ENCODE peak calls at places on chromosomes 12 and 14, in eight cellular contexts. One of them, this sample, is unnamed. For H3K27me3 and H3K4me1, the result is how much of the 10 kb centered on the place peaks cover.

GRCh38 chr14:31251028-31251958 is 43.7 kb upstream of the HECTD1 start:
- DNase-seq in ovary: no peak
- DNase-seq in fibroblast of lung: no peak
- DNase-seq in psoas muscle: no peak
- DNase-seq in Caco-2: no peak
- DNase-seq in HCT116: no peak
- DNase-seq in GM23248: no peak
- DNase-seq in thoracic aorta: no peak
- DNase-seq in this sample: peak

GRCh38 chr12:126139355-126139754 is 1074.1 kb downstream of the AACS start:
- DNase-seq in ovary: no peak
- DNase-seq in fibroblast of lung: no peak
- DNase-seq in psoas muscle: no peak
- DNase-seq in Caco-2: no peak
- DNase-seq in HCT116: no peak
- DNase-seq in GM23248: no peak
- DNase-seq in thoracic aorta: no peak
- DNase-seq in this sample: no peak

GRCh38 chr14:87241018-87241779 is 751.8 kb downstream of the GALC start:
- DNase-seq in ovary: no peak
- DNase-seq in fibroblast of lung: no peak
- DNase-seq in psoas muscle: no peak
- DNase-seq in Caco-2: no peak
- DNase-seq in HCT116: no peak
- DNase-seq in GM23248: no peak
- DNase-seq in thoracic aorta: no peak
- DNase-seq in this sample: no peak

GRCh38 chr14:74836251-74836957 is 39.5 kb downstream of the PROX2 start:
- DNase-seq in ovary: no peak
- DNase-seq in fibroblast of lung: peak
- DNase-seq in psoas muscle: no peak
- DNase-seq in Caco-2: no peak
- DNase-seq in HCT116: no peak
- DNase-seq in GM23248: peak
- DNase-seq in thoracic aorta: no peak
- DNase-seq in this sample: no peak

GRCh38 chr14:71341160-71341559 is 433.9 kb downstream of the PCNX1 start:
- DNase-seq in ovary: no peak
- DNase-seq in fibroblast of lung: no peak
- DNase-seq in psoas muscle: no peak
- DNase-seq in Caco-2: no peak
- DNase-seq in HCT116: no peak
- DNase-seq in GM23248: no peak
- DNase-seq in thoracic aorta: no peak
- DNase-seq in this sample: no peak

GRCh38 chr14:84458881-84459280 is 1071.1 kb upstream of the FLRT2 start:
- DNase-seq in ovary: no peak
- DNase-seq in fibroblast of lung: no peak
- DNase-seq in psoas muscle: no peak
- DNase-seq in Caco-2: no peak
- DNase-seq in HCT116: no peak
- DNase-seq in GM23248: no peak
- DNase-seq in thoracic aorta: no peak
- DNase-seq in this sample: no peak

GRCh38 chr14:105859717-105860614 is 333.6 kb downstream of the TMEM121 start:
- DNase-seq in ovary: peak
- DNase-seq in fibroblast of lung: no peak
- DNase-seq in psoas muscle: peak
- DNase-seq in Caco-2: peak
- DNase-seq in HCT116: no peak
- DNase-seq in GM23248: no peak
- DNase-seq in thoracic aorta: no peak
- DNase-seq in this sample: peak

GRCh38 chr12:56425188-56425587 is 24.0 kb downstream of the TIMELESS start:
- DNase-seq in ovary: no peak
- DNase-seq in fibroblast of lung: no peak
- DNase-seq in psoas muscle: no peak
- DNase-seq in Caco-2: no peak
- DNase-seq in HCT116: no peak
- DNase-seq in GM23248: no peak
- DNase-seq in thoracic aorta: no peak
- DNase-seq in this sample: no peak

GRCh38 chr14:52150162-52150561 is 81.3 kb upstream of the NID2 start:
- DNase-seq in ovary: no peak
- DNase-seq in fibroblast of lung: no peak
- DNase-seq in psoas muscle: no peak
- DNase-seq in Caco-2: no peak
- DNase-seq in HCT116: no peak
- DNase-seq in GM23248: no peak
- DNase-seq in thoracic aorta: no peak
- DNase-seq in this sample: no peak

GRCh38 chr12:124804011-124804621 is 59.5 kb downstream of the SCARB1 start:
- DNase-seq in ovary: peak
- DNase-seq in fibroblast of lung: peak
- DNase-seq in psoas muscle: peak
- DNase-seq in Caco-2: peak
- DNase-seq in HCT116: peak
- DNase-seq in GM23248: peak
- DNase-seq in thoracic aorta: peak
- DNase-seq in this sample: no peak

GRCh38 chr14:93976477-93977057 is at the start of gene ASB2:
- DNase-seq in ovary: no peak
- DNase-seq in fibroblast of lung: peak
- DNase-seq in psoas muscle: peak
- DNase-seq in Caco-2: no peak
- DNase-seq in HCT116: no peak
- DNase-seq in GM23248: no peak
- DNase-seq in thoracic aorta: no peak
- DNase-seq in this sample: no peak

GRCh38 chr12:76031414-76032042 is at the start of gene PHLDA1:
- DNase-seq in ovary: peak
- DNase-seq in fibroblast of lung: peak
- DNase-seq in psoas muscle: peak
- DNase-seq in Caco-2: peak
- DNase-seq in HCT116: peak
- DNase-seq in GM23248: peak
- DNase-seq in thoracic aorta: peak
- DNase-seq in this sample: peak

GRCh38 chr14:99230271-99231141 is 41.5 kb downstream of the BCL11B start:
- DNase-seq in ovary: no peak
- DNase-seq in fibroblast of lung: no peak
- DNase-seq in psoas muscle: no peak
- DNase-seq in Caco-2: no peak
- DNase-seq in HCT116: no peak
- DNase-seq in GM23248: peak
- DNase-seq in thoracic aorta: no peak
- DNase-seq in this sample: no peak

GRCh38 chr14:34680806-34681479 is 33.5 kb downstream of the CFL2 start:
- DNase-seq in ovary: no peak
- DNase-seq in fibroblast of lung: no peak
- DNase-seq in psoas muscle: no peak
- DNase-seq in Caco-2: no peak
- DNase-seq in HCT116: no peak
- DNase-seq in GM23248: no peak
- DNase-seq in thoracic aorta: no peak
- DNase-seq in this sample: no peak

GRCh38 chr14:100566586-100566985 is 20.6 kb downstream of the BEGAIN start:
- DNase-seq in ovary: no peak
- DNase-seq in fibroblast of lung: no peak
- DNase-seq in psoas muscle: no peak
- DNase-seq in Caco-2: no peak
- DNase-seq in HCT116: no peak
- DNase-seq in GM23248: no peak
- DNase-seq in thoracic aorta: no peak
- DNase-seq in this sample: no peak
- H3K27me3 ChIP-seq in ovary: under half
- H3K27me3 ChIP-seq in fibroblast of lung: under half
- H3K27me3 ChIP-seq in psoas muscle: under half
- H3K27me3 ChIP-seq in Caco-2: under half
- H3K27me3 ChIP-seq in HCT116: under half
- H3K27me3 ChIP-seq in GM23248: under half
- H3K27me3 ChIP-seq in thoracic aorta: under half
- H3K27me3 ChIP-seq in this sample: half or more

GRCh38 chr12:68364893-68365725 is 32.9 kb upstream of the MDM1 start:
- DNase-seq in ovary: peak
- DNase-seq in fibroblast of lung: peak
- DNase-seq in psoas muscle: peak
- DNase-seq in Caco-2: peak
- DNase-seq in HCT116: peak
- DNase-seq in GM23248: peak
- DNase-seq in thoracic aorta: peak
- DNase-seq in this sample: peak

GRCh38 chr12:68358532-68359485 is 26.6 kb upstream of the MDM1 start:
- DNase-seq in ovary: no peak
- DNase-seq in fibroblast of lung: peak
- DNase-seq in psoas muscle: no peak
- DNase-seq in Caco-2: peak
- DNase-seq in HCT116: peak
- DNase-seq in GM23248: peak
- DNase-seq in thoracic aorta: peak
- DNase-seq in this sample: peak

GRCh38 chr12:68367136-68367535 is 35.0 kb upstream of the MDM1 start:
- DNase-seq in ovary: no peak
- DNase-seq in fibroblast of lung: no peak
- DNase-seq in psoas muscle: no peak
- DNase-seq in Caco-2: no peak
- DNase-seq in HCT116: no peak
- DNase-seq in GM23248: no peak
- DNase-seq in thoracic aorta: no peak
- DNase-seq in this sample: no peak

GRCh38 chr12:68359669-68360068 is 27.5 kb upstream of the MDM1 start:
- DNase-seq in ovary: no peak
- DNase-seq in fibroblast of lung: no peak
- DNase-seq in psoas muscle: no peak
- DNase-seq in Caco-2: no peak
- DNase-seq in HCT116: no peak
- DNase-seq in GM23248: peak
- DNase-seq in thoracic aorta: no peak
- DNase-seq in this sample: no peak

GRCh38 chr12:68361953-68362352 is 29.8 kb upstream of the MDM1 start:
- DNase-seq in ovary: no peak
- DNase-seq in fibroblast of lung: no peak
- DNase-seq in psoas muscle: no peak
- DNase-seq in Caco-2: no peak
- DNase-seq in HCT116: no peak
- DNase-seq in GM23248: no peak
- DNase-seq in thoracic aorta: no peak
- DNase-seq in this sample: no peak
- H3K4me1 ChIP-seq in ovary: under half
- H3K4me1 ChIP-seq in fibroblast of lung: under half
- H3K4me1 ChIP-seq in psoas muscle: under half
- H3K4me1 ChIP-seq in Caco-2: under half
- H3K4me1 ChIP-seq in HCT116: under half
- H3K4me1 ChIP-seq in GM23248: under half
- H3K4me1 ChIP-seq in thoracic aorta: under half
- H3K4me1 ChIP-seq in this sample: under half

DNA sequence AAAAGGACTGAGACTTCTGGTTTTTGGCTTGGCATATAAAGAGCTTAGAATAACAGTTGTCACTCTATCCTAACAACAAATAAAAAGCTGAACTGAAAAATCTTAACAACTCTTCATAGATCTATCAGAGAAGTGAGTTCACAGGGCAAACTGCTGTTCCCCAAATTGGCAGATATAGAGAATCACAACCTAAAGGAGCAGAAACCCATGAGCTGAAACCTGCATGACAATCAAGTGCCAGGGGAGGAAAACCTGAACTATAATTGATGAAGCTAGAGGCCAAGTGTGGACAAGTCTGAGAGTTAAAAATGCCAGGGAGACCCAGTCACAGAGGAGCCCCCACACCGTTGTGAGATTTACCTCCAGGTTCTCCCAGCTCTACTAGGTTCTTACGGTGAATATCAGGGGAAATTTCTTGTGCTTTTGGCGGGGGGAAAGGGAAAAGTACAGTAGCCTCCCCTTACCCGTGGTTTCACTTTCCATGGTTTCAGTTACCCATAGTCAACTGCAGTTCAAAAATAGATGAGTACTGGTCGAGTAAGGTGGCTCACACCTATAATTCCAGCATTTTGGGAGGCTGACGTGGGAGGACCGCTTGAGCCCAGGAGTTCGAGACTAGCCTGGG is 53.9 kb downstream of the ATF7 start:
- DNase-seq in ovary: no peak
- DNase-seq in fibroblast of lung: no peak
- DNase-seq in psoas muscle: no peak
- DNase-seq in Caco-2: no peak
- DNase-seq in HCT116: no peak
- DNase-seq in GM23248: no peak
- DNase-seq in thoracic aorta: no peak
- DNase-seq in this sample: no peak
- H3K4me3 ChIP-seq in ovary: no peak
- H3K4me3 ChIP-seq in fibroblast of lung: no peak
- H3K4me3 ChIP-seq in psoas muscle: no peak
- H3K4me3 ChIP-seq in Caco-2: no peak
- H3K4me3 ChIP-seq in HCT116: no peak
- H3K4me3 ChIP-seq in GM23248: no peak
- H3K4me3 ChIP-seq in thoracic aorta: no peak
- H3K4me3 ChIP-seq in this sample: no peak

GRCh38 chr12:87155616-87156015 is 873.6 kb downstream of the C12orf50 start:
- DNase-seq in ovary: no peak
- DNase-seq in fibroblast of lung: peak
- DNase-seq in psoas muscle: no peak
- DNase-seq in Caco-2: no peak
- DNase-seq in HCT116: no peak
- DNase-seq in GM23248: peak
- DNase-seq in thoracic aorta: no peak
- DNase-seq in this sample: no peak

GRCh38 chr12:87157791-87158190 is 871.4 kb downstream of the C12orf50 start:
- DNase-seq in ovary: no peak
- DNase-seq in fibroblast of lung: peak
- DNase-seq in psoas muscle: no peak
- DNase-seq in Caco-2: no peak
- DNase-seq in HCT116: no peak
- DNase-seq in GM23248: peak
- DNase-seq in thoracic aorta: no peak
- DNase-seq in this sample: no peak

GRCh38 chr12:87152841-87153528 is 876.2 kb downstream of the C12orf50 start:
- DNase-seq in ovary: no peak
- DNase-seq in fibroblast of lung: no peak
- DNase-seq in psoas muscle: no peak
- DNase-seq in Caco-2: no peak
- DNase-seq in HCT116: no peak
- DNase-seq in GM23248: no peak
- DNase-seq in thoracic aorta: no peak
- DNase-seq in this sample: no peak

GRCh38 chr12:87150969-87151662 is 878.1 kb downstream of the C12orf50 start:
- DNase-seq in ovary: no peak
- DNase-seq in fibroblast of lung: no peak
- DNase-seq in psoas muscle: no peak
- DNase-seq in Caco-2: peak
- DNase-seq in HCT116: no peak
- DNase-seq in GM23248: no peak
- DNase-seq in thoracic aorta: no peak
- DNase-seq in this sample: peak

DNA sequence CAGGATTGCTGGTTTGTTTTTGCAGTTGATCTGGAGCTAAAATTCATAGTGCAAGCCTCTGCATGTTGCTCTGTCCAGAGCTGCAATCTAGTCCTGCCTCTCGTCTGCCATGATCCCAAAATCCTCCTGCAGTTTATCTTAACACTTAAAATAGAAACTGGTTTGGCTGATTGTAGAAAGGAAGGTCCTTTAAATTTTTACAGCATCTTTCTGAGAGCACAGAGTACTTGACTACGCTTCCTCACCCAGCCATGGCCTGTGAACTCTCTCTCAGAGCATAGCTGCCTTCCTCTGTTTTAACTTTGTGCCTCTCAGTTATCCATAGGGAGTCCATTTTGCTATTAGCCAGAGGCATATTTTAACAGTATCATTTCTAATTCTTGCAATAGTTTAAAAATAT is 877.1 kb downstream of the C12orf50 start:
- DNase-seq in ovary: no peak
- DNase-seq in fibroblast of lung: no peak
- DNase-seq in psoas muscle: no peak
- DNase-seq in Caco-2: no peak
- DNase-seq in HCT116: no peak
- DNase-seq in GM23248: no peak
- DNase-seq in thoracic aorta: no peak
- DNase-seq in this sample: no peak
- H3K27me3 ChIP-seq in ovary: under half
- H3K27me3 ChIP-seq in fibroblast of lung: under half
- H3K27me3 ChIP-seq in psoas muscle: under half
- H3K27me3 ChIP-seq in Caco-2: under half
- H3K27me3 ChIP-seq in HCT116: under half
- H3K27me3 ChIP-seq in GM23248: under half
- H3K27me3 ChIP-seq in thoracic aorta: under half
- H3K27me3 ChIP-seq in this sample: under half